ENCODE peak calls at places on chromosomes 7 and 10, in ten cellular contexts. E, L, I, S, N, Z, V, H, X and J are unnamed samples.
A peak's percentile ranks its signal among the peaks of the same experiment; 100 is the strongest.

GRCh38 chr10:98104125-98104524 is 30.3 kb upstream of the R3HCC1L start:
- DNase-seq in E (no peak), L (no peak), I (no peak), S (no peak), N (no peak), Z (no peak), V (no peak), H (no peak), X (no peak), J (no peak)

GRCh38 chr10:99329238-99329890 is at the start of gene CNNM1:
- DNase-seq in E (peak; percentile 63), L (no peak), I (peak; percentile 48), S (peak; percentile 31), N (peak; percentile 77), Z (peak; percentile 58), V (peak; percentile 24), H (no peak), X (no peak), J (peak; percentile 31)

GRCh38 chr10:132434405-132435005 is 37.5 kb downstream of the PWWP2B start:
- DNase-seq in E (peak; percentile 36), L (peak; percentile 38), I (peak; percentile 63), S (peak; percentile 79), N (no peak), Z (no peak), V (no peak), H (no peak), X (peak; percentile 27), J (no peak)

GRCh38 chr10:28125701-28126100 is 126.8 kb upstream of the ODAD2 start:
- DNase-seq in E (no peak), L (no peak), I (no peak), S (no peak), N (no peak), Z (no peak), V (no peak), H (no peak), X (no peak), J (no peak)

GRCh38 chr10:119776536-119776935 is 50.7 kb downstream of the INPP5F start:
- DNase-seq in E (no peak), L (no peak), I (no peak), S (no peak), N (no peak), Z (no peak), V (no peak), H (no peak), X (no peak), J (no peak)

GRCh38 chr7:84720456-84721097 is 466.3 kb downstream of the SEMA3D start:
- DNase-seq in E (no peak), L (no peak), I (no peak), S (no peak), N (no peak), Z (no peak), V (no peak), H (no peak), X (no peak), J (no peak)

GRCh38 chr10:90175161-90175681 is 473.8 kb downstream of the KIF20B start:
- DNase-seq in E (no peak), L (no peak), I (no peak), S (peak; percentile 57), N (no peak), Z (no peak), V (no peak), H (no peak), X (no peak), J (no peak)

GRCh38 chr10:63083904-63084689 is 49.0 kb upstream of the NRBF2 start:
- DNase-seq in E (no peak), L (peak; percentile 29), I (no peak), S (peak; percentile 45), N (peak; percentile 73), Z (peak; percentile 28), V (peak; percentile 27), H (peak; percentile 10), X (no peak), J (peak; percentile 26)

GRCh38 chr10:129275886-129276285 is 191.2 kb upstream of the MGMT start:
- DNase-seq in E (no peak), L (no peak), I (peak; percentile 3), S (no peak), N (no peak), Z (no peak), V (no peak), H (no peak), X (no peak), J (no peak)

GRCh38 chr10:117663750-117664149 is 121.2 kb downstream of the EMX2 start:
- DNase-seq in E (no peak), L (no peak), I (no peak), S (no peak), N (no peak), Z (no peak), V (no peak), H (no peak), X (no peak), J (no peak)

GRCh38 chr7:129401228-129401967 is 32.8 kb upstream of the STRIP2 start:
- DNase-seq in E (peak; percentile 36), L (no peak), I (no peak), S (no peak), N (no peak), Z (no peak), V (no peak), H (no peak), X (no peak), J (no peak)

GRCh38 chr10:7700577-7701125 is 2.5 kb upstream of the ITIH2 start:
- DNase-seq in E (no peak), L (no peak), I (no peak), S (no peak), N (no peak), Z (no peak), V (no peak), H (no peak), X (no peak), J (no peak)

GRCh38 chr7:100380180-100380579 is 6.9 kb downstream of the PILRA start:
- DNase-seq in E (no peak), L (no peak), I (no peak), S (no peak), N (no peak), Z (no peak), V (no peak), H (no peak), X (no peak), J (no peak)

GRCh38 chr10:77823811-77824542 is 102.6 kb downstream of the DLG5 start:
- DNase-seq in E (no peak), L (no peak), I (no peak), S (no peak), N (peak; percentile 51), Z (no peak), V (no peak), H (no peak), X (no peak), J (no peak)

GRCh38 chr7:122549578-122549977 is 149.3 kb downstream of the RNF133 start:
- DNase-seq in E (no peak), L (no peak), I (no peak), S (no peak), N (no peak), Z (no peak), V (no peak), H (no peak), X (no peak), J (no peak)

GRCh38 chr7:36224916-36225858 is 72.1 kb downstream of the EEPD1 start:
- DNase-seq in E (no peak), L (no peak), I (no peak), S (no peak), N (no peak), Z (no peak), V (no peak), H (no peak), X (no peak), J (no peak)

GRCh38 chr7:131071786-131072504 is 255.7 kb upstream of the MKLN1 start:
- DNase-seq in E (peak; percentile 8), L (no peak), I (no peak), S (no peak), N (no peak), Z (no peak), V (no peak), H (no peak), X (no peak), J (no peak)

GRCh38 chr10:99539120-99539519 is 6.4 kb downstream of the NKX2-3 start:
- DNase-seq in E (no peak), L (no peak), I (no peak), S (no peak), N (no peak), Z (no peak), V (no peak), H (no peak), X (no peak), J (no peak)

GRCh38 chr10:60238408-60239100 is 151.1 kb downstream of the ANK3 start:
- DNase-seq in E (peak; percentile 50), L (no peak), I (no peak), S (no peak), N (no peak), Z (peak; percentile 36), V (no peak), H (no peak), X (no peak), J (no peak)

GRCh38 chr10:11447571-11447970 is 163.9 kb downstream of the USP6NL start:
- DNase-seq in E (no peak), L (no peak), I (no peak), S (no peak), N (no peak), Z (no peak), V (peak; percentile 8), H (no peak), X (no peak), J (no peak)

GRCh38 chr10:28627102-28627501 is 50.2 kb upstream of the BAMBI start:
- DNase-seq in E (no peak), L (no peak), I (no peak), S (no peak), N (no peak), Z (no peak), V (no peak), H (no peak), X (no peak), J (no peak)

GRCh38 chr7:30869794-30870491 is 41.7 kb upstream of the AQP1 start:
- DNase-seq in E (no peak), L (no peak), I (no peak), S (peak; percentile 50), N (no peak), Z (no peak), V (no peak), H (no peak), X (no peak), J (peak; percentile 32)

GRCh38 chr7:29274156-29275017 is 79.8 kb downstream of the CHN2 start:
- DNase-seq in E (no peak), L (no peak), I (no peak), S (no peak), N (no peak), Z (no peak), V (peak; percentile 28), H (no peak), X (no peak), J (peak; percentile 35)

GRCh38 chr7:46291601-46292150 is 370.6 kb upstream of the IGFBP3 start:
- DNase-seq in E (no peak), L (no peak), I (no peak), S (no peak), N (no peak), Z (no peak), V (no peak), H (no peak), X (no peak), J (no peak)